ENCODE peak calls at places on chromosomes 13 and 19, in five cellular contexts. L, D, U, O and S are unnamed samples.

GRCh38 chr19:43809762-43810696 is 7.8 kb upstream of the LYPD5 start:
- DNase-seq in O (peak), U (no peak), L (peak), D (peak), S (peak)

GRCh38 chr13:106432636-106433035 is 102.8 kb downstream of the EFNB2 start:
- DNase-seq in L (no peak), U (no peak), D (no peak), O (no peak), S (no peak)

GRCh38 chr13:33053397-33054066 is 37.3 kb downstream of the KL start:
- DNase-seq in U (no peak), O (no peak), L (peak), D (no peak), S (no peak)

GRCh38 chr19:34676697-34677385 is at the start of gene SCGB2B2:
- DNase-seq in O (peak), L (no peak), U (no peak), D (no peak), S (no peak)

GRCh38 chr19:38228491-38229439 is 4.7 kb upstream of the DPF1 start:
- DNase-seq in D (no peak), L (no peak), O (no peak), U (peak), S (peak)

GRCh38 chr19:38650180-38650775 is 2.8 kb downstream of the ACTN4 start:
- DNase-seq in O (no peak), D (no peak), L (no peak), U (no peak), S (no peak)

GRCh38 chr19:35710784-35711723 is 6.7 kb downstream of the ZBTB32 start:
- DNase-seq in U (no peak), L (no peak), D (no peak), O (peak), S (no peak)

GRCh38 chr13:98977568-98978270 is at the start of gene DOCK9:
- DNase-seq in O (no peak), L (no peak), D (no peak), U (peak), S (no peak)

GRCh38 chr13:76663941-76664340 is 222.3 kb downstream of the KCTD12 start:
- DNase-seq in L (no peak), O (no peak), D (peak), U (no peak), S (no peak)

GRCh38 chr13:34555988-34556387 is 386.1 kb upstream of the NBEA start:
- DNase-seq in D (no peak), U (no peak), O (no peak), L (no peak), S (no peak)

GRCh38 chr13:97873398-97873797 is 80.1 kb upstream of the IPO5 start:
- DNase-seq in L (no peak), O (no peak), U (peak), D (no peak), S (no peak)

GRCh38 chr13:32060319-32060924 is 28.8 kb downstream of the FRY start:
- DNase-seq in U (no peak), D (no peak), L (peak), O (no peak), S (no peak)

GRCh38 chr19:49339364-49340068 is 4.3 kb downstream of the CD37 start:
- DNase-seq in U (peak), L (no peak), D (no peak), O (no peak), S (peak)

GRCh38 chr13:65638572-65639168 is 1591.5 kb downstream of the PCDH9 start:
- DNase-seq in D (no peak), O (no peak), L (peak), U (no peak), S (peak)

GRCh38 chr13:32264407-32264806 is 50.8 kb downstream of the ZAR1L start:
- DNase-seq in D (no peak), O (no peak), U (no peak), L (no peak), S (no peak)

GRCh38 chr13:67155898-67156717 is 74.0 kb downstream of the PCDH9 start:
- DNase-seq in U (no peak), D (no peak), L (no peak), O (no peak), S (no peak)

GRCh38 chr19:1082165-1082927 is 12.8 kb downstream of the POLR2E start:
- DNase-seq in L (no peak), D (no peak), U (peak), O (no peak), S (peak)

GRCh38 chr19:6947745-6948144 is 60.4 kb downstream of the ADGRE1 start:
- DNase-seq in U (no peak), O (peak), D (peak), L (peak), S (no peak)

DNA sequence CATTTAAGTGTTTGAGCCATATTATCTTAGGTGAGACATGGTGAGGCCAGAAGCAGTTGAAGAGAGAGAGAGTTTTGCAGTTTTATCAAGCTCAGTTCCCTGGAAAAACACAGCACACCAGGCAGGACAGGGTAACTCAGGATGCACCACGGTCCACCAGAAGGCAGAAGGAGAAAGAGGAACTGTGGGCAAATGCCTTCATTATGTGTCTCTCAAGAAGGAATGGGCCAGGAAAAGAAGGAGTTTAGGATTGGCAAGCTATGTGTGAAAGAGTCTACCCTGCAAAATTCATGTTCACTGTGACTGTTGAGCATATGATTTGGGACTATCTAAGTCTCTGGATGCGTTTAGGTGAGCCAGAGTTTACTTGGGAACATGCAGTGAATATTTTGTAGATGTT is 934.5 kb upstream of the MIR17HG start:
- DNase-seq in U (no peak), O (no peak), L (no peak), D (no peak), S (no peak)
- TF ChIP-seq GABPA in U (no peak), O (no peak), L (no peak), D (no peak), S (no peak)

GRCh38 chr13:100363874-100364273 is 224.7 kb downstream of the GGACT start:
- DNase-seq in L (no peak), D (no peak), U (no peak), O (no peak), S (no peak)
- TF ChIP-seq GABPA in L (no peak), D (no peak), U (no peak), O (no peak), S (no peak)

GRCh38 chr13:44052843-44053607 is 173.3 kb downstream of the LACC1 start:
- DNase-seq in L (no peak), D (no peak), O (no peak), U (peak), S (no peak)
- TF ChIP-seq GABPA in L (no peak), D (no peak), O (no peak), U (no peak), S (no peak)

DNA sequence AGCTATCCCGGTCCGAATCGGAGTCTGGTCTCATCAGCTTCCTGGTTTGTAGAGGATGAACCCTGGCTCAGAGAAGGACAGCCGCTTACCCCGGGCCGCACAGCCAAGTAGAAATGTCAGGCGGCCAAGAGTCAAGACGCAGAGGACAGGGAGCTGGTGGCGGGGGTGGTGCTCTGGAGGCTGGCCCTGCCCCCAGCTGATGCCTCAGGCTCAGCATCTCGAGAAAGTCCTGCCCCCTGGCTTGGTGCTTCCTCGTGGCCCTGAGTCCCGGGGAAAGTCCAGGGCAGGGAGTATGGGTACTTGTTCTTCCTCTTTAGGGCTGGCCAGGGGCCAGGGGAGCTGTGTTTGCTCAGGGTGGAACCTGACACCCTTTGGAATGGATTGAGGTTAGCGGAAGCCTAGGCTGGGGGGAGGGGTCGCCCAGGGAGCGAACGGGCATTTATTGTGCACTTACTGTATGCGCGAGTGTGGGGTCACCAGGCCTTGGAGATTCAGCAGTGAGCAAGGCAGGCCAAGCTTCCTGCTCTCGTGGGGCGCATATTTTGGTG is 2.2 kb downstream of the TJP3 start:
- DNase-seq in O (no peak), L (peak), D (peak), U (peak), S (peak)
- TF ChIP-seq GABPA in O (no peak), L (peak), D (no peak), U (no peak), S (no peak)